ENCODE peak calls at places on chromosomes 7 and 10, in four cellular contexts. M is pancreas, Q is Calu3, C is endodermal cell. L is an unnamed sample.

GRCh38 chr7:22662031-22662430 is 65.0 kb upstream of the IL6 start:
- DNase-seq in Q (no peak), C (no peak), M (no peak), L (no peak)

GRCh38 chr10:66837990-66838389 is 87.8 kb upstream of the LRRTM3 start:
- DNase-seq in Q (no peak), M (no peak), C (no peak), L (no peak)

GRCh38 chr10:116654816-116655215 is 34.1 kb downstream of the PNLIPRP2 start:
- DNase-seq in C (peak; percentile 81), M (no peak), Q (no peak), L (no peak)

GRCh38 chr7:36021917-36022550 is 131.0 kb upstream of the EEPD1 start:
- DNase-seq in M (no peak), Q (no peak), C (peak; percentile 26), L (no peak)

GRCh38 chr7:93055543-93056107 is 62.2 kb downstream of the SAMD9 start:
- DNase-seq in M (no peak), Q (no peak), C (no peak), L (no peak)

GRCh38 chr7:102165136-102165535 is 121.5 kb upstream of the SH2B2 start:
- DNase-seq in Q (no peak), C (no peak), M (no peak), L (no peak)

GRCh38 chr10:30182191-30183075 is 123.0 kb upstream of the JCAD start:
- DNase-seq in M (no peak), Q (peak; percentile 54), C (no peak), L (no peak)

GRCh38 chr10:102627446-102628293 is 16.6 kb upstream of the TRIM8 start:
- DNase-seq in C (peak; percentile 89), M (peak; percentile 64), Q (peak; percentile 45), L (no peak)

GRCh38 chr7:1380211-1380815 is 79.0 kb downstream of the MICALL2 start:
- DNase-seq in Q (no peak), C (no peak), M (no peak), L (no peak)

GRCh38 chr7:84025332-84025927 is 169.2 kb downstream of the SEMA3A start:
- DNase-seq in C (no peak), M (no peak), Q (peak; percentile 16), L (no peak)

GRCh38 chr10:70557086-70557845 is 45.3 kb downstream of the PRF1 start:
- DNase-seq in M (peak; percentile 41), C (no peak), Q (no peak), L (no peak)

DNA sequence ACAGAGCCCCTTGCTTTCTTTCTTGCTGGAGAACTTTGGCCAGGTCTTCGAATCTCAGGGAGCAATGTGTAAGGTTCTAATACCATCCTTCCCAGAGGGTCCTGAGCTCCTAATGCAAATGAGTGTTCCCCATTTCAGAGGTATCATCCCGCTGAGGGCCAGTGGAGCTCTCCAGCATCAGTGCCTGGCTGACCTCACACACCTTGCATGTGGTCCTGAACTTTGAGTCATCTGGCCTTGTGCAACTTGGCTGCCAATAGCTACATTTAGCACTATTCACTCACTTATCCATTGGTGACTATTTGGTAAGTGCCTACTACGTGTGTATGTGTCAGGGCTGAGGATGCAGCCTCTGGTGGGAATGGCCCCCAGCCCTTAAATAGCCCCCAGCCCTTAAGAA is 48.4 kb upstream of the HABP2 start:
- DNase-seq in C (no peak), M (no peak), Q (no peak), L (no peak)
- TF ChIP-seq CTCF in C (no peak), M (no peak), Q (no peak), L (no peak)

GRCh38 chr10:73627300-73627699 is 14.0 kb downstream of the MYOZ1 start:
- DNase-seq in C (no peak), Q (no peak), M (no peak), L (no peak)

GRCh38 chr10:73623056-73623455 is 18.2 kb downstream of the MYOZ1 start:
- DNase-seq in C (no peak), Q (no peak), M (no peak), L (no peak)

GRCh38 chr10:73628405-73628804 is 12.9 kb downstream of the MYOZ1 start:
- DNase-seq in Q (no peak), C (no peak), M (no peak), L (no peak)

GRCh38 chr10:73625884-73626753 is 15.2 kb downstream of the MYOZ1 start:
- DNase-seq in C (peak; percentile 96), M (peak; percentile 92), Q (peak; percentile 94), L (peak; percentile 98)

DNA sequence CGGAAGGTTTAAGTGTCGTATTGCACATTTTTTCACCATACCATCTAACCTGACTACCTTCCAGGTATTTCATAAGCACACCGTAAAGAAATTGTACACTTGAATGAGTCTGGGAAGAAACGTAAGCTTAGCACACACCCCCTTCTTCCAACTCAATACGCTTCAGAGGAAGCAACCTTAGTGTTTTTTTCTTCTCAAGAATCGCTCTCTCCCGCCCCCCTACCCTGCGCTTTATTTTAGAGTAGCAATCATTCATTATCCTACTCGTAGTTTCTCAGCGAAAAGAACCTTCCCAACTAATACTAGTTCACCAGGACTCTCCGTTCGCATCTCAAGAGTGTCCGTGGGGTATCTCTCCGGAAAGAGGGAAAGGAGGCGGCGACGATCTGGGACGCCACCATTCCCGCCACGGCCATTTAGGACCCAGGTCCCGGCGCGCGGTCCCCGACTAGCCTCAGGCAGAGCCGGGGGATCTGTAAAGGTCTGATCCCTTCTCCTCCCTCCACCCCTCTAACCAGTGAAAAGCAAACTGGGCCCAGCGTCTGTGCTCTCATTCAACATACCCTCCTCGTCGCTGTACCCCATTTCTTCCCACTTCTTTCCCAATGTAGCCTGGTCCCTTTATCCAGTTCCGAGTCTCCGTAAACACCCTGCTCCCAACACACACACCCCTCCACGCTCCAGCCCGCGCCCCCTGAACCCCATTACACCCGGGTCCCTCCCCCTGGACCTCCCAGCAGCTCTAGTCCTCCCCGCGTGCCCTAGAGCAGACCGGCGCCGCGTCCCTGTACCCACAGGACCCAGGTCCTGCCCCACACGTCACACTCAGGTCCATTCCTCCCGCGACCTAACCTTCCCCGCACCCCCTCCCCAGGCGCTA is 16.0 kb downstream of the MYOZ1 start:
- DNase-seq in M (peak; percentile 64), Q (peak; percentile 50), C (peak; percentile 84), L (peak; percentile 21)
- TF ChIP-seq CTCF in M (no peak), Q (no peak), C (no peak), L (no peak)

GRCh38 chr10:55630491-55631056 is 730.5 kb downstream of the ZWINT start:
- DNase-seq in Q (no peak), C (peak; percentile 75), M (peak; percentile 62), L (no peak)

GRCh38 chr10:55627526-55628170 is 733.4 kb downstream of the ZWINT start:
- DNase-seq in M (no peak), C (peak; percentile 80), Q (no peak), L (no peak)

GRCh38 chr10:55629792-55630490 is 731.1 kb downstream of the ZWINT start:
- DNase-seq in Q (no peak), C (peak; percentile 80), M (peak; percentile 61), L (peak; percentile 8)

GRCh38 chr10:55628260-55628701 is 732.8 kb downstream of the ZWINT start:
- DNase-seq in C (peak; percentile 85), M (no peak), Q (no peak), L (no peak)

GRCh38 chr10:55631071-55631654 is 729.9 kb downstream of the ZWINT start:
- DNase-seq in M (peak; percentile 85), Q (no peak), C (peak; percentile 96), L (peak; percentile 39)
- TF ChIP-seq CTCF in M (peak; percentile 79), Q (no peak), C (peak; percentile 95), L (peak; percentile 43)

GRCh38 chr7:157657741-157658740 is 321.2 kb downstream of the DNAJB6 start:
- DNase-seq in Q (no peak), M (no peak), C (peak; percentile 41), L (peak; percentile 20)

GRCh38 chr7:157658851-157659412 is 322.1 kb downstream of the DNAJB6 start:
- DNase-seq in Q (no peak), C (peak; percentile 16), M (no peak), L (no peak)

GRCh38 chr7:157653827-157654207 is 317.0 kb downstream of the DNAJB6 start:
- DNase-seq in Q (no peak), C (no peak), M (no peak), L (no peak)

GRCh38 chr7:157654350-157654749 is 317.5 kb downstream of the DNAJB6 start:
- DNase-seq in Q (no peak), M (no peak), C (no peak), L (no peak)

DNA sequence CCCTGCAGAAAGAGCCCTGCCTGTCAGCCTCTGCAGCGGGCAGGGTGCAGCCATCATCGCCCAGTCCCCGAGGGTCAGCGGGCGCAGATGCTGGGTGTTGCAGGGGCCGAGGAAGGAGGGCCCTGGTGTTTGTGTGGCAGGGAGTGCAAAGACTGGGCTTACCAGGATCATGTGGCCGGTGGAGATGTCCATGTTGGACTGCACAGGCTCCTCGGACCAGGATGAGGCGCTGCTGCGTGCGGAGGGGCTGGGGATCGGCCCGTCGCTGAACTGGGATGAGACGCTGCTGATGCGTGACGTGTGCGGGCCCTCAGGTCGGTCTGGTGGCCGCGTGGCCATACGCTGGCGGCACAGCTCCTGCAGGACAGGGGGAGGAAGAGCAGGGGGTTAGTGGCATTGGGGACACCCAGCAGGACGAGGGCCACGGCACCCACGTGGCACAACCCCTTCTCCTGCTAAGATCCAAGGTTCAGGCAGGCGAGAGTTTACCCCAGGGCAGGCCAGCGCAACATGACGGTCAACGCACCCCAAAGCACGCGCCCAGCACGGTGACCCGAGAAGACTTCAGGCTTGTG is 319.5 kb downstream of the DNAJB6 start:
- DNase-seq in C (peak; percentile 56), M (no peak), Q (no peak), L (no peak)
- TF ChIP-seq CTCF in C (no peak), M (no peak), Q (no peak), L (no peak)

L was measured in activated CD8-positive, alpha-beta T cell treated with anti-CD3 and anti-CD28 coated beads for 36 hours.